ENCODE peak calls at places on chromosomes 1 and 21, in ten cellular contexts. A is Caki2; L is upper lobe of right lung; G is tibial artery; R is T-helper 22 cell; J is naive thymus-derived CD4-positive, alpha-beta T cell; P is left ventricle myocardium superior; E is stimulated activated effector memory CD8-positive, alpha-beta T cell treated with anti-CD3 and anti-CD28 coated beads, Interleukin-12 subunit alpha, Interleukin-12 subunit beta, amount 100 ng/mL, for 72 hours; K is OCI-LY7; O is renal cortical epithelial cell. T is an unnamed sample.

GRCh38 chr1:200684015-200684414 is 14.3 kb upstream of the DDX59 start:
- DNase-seq in R (no peak), O (no peak), P (no peak), L (no peak), J (no peak), E (no peak), A (no peak), G (no peak), K (no peak), T (no peak)

GRCh38 chr21:46221664-46222435 is 6.7 kb downstream of the LSS start:
- DNase-seq in E (no peak), L (no peak), G (no peak), P (peak), O (no peak), R (no peak), J (no peak), K (no peak), A (no peak), T (no peak)

GRCh38 chr1:197467881-197468280 is 199.8 kb downstream of the CRB1 start:
- DNase-seq in E (no peak), K (no peak), J (no peak), A (no peak), L (no peak), O (peak), R (no peak), G (no peak), P (no peak), T (no peak)

GRCh38 chr1:61241411-61241838 is 159.1 kb downstream of the NFIA start:
- DNase-seq in E (no peak), G (peak), L (no peak), R (no peak), K (no peak), O (peak), J (no peak), P (peak), A (peak), T (no peak)

GRCh38 chr1:172105230-172105629 is 263.9 kb downstream of the DNM3 start:
- DNase-seq in O (no peak), E (no peak), A (no peak), L (no peak), J (no peak), P (no peak), K (no peak), G (no peak), R (no peak), T (no peak)

GRCh38 chr1:84365225-84366221 is 32.8 kb upstream of the DNASE2B start:
- DNase-seq in J (no peak), P (no peak), K (peak), A (peak), R (no peak), G (no peak), E (peak), O (peak), L (no peak), T (no peak)

GRCh38 chr1:204560590-204560989 is 44.4 kb downstream of the MDM4 start:
- DNase-seq in G (no peak), R (no peak), O (peak), A (peak), K (no peak), J (no peak), L (no peak), E (no peak), P (no peak), T (no peak)

GRCh38 chr1:206493279-206493678 is 14.1 kb upstream of the RASSF5 start:
- DNase-seq in R (no peak), K (no peak), O (no peak), P (no peak), J (no peak), G (no peak), E (no peak), L (no peak), A (no peak), T (no peak)

GRCh38 chr1:151501474-151501873 is 9.7 kb upstream of the CGN start:
- DNase-seq in G (no peak), E (no peak), L (no peak), A (peak), P (no peak), O (peak), J (no peak), R (no peak), K (peak), T (no peak)

GRCh38 chr21:42236693-42237092 is 17.8 kb downstream of the ABCG1 start:
- DNase-seq in L (no peak), P (no peak), E (no peak), K (peak), A (no peak), O (no peak), J (peak), R (no peak), G (no peak), T (no peak)

GRCh38 chr1:185860316-185860715 is 126.1 kb downstream of the HMCN1 start:
- DNase-seq in P (no peak), G (no peak), O (no peak), A (peak), E (no peak), L (no peak), J (no peak), R (no peak), K (no peak), T (no peak)